ENCODE peak calls at places on chromosomes 7 and 10, in four cellular contexts. T, M, N and W are unnamed samples.

GRCh38 chr7:12706900-12707536 is 19.6 kb downstream of the ARL4A start:
- DNase-seq in T (peak), M (no peak), N (peak), W (no peak)

GRCh38 chr10:28492556-28492955 is 40.4 kb upstream of the WAC start:
- DNase-seq in T (no peak), M (no peak), N (no peak), W (no peak)

GRCh38 chr10:11457336-11457735 is 154.1 kb downstream of the USP6NL start:
- DNase-seq in T (no peak), M (no peak), N (no peak), W (no peak)

GRCh38 chr10:6528198-6528950 is 51.7 kb downstream of the PRKCQ start:
- DNase-seq in T (no peak), M (no peak), N (no peak), W (no peak)

GRCh38 chr10:96998329-96998888 is 166.3 kb downstream of the LCOR start:
- DNase-seq in T (peak), M (no peak), N (peak), W (no peak)

GRCh38 chr7:149496642-149497391 is 792 bp downstream of the ZNF746 start:
- DNase-seq in T (no peak), M (peak), N (peak), W (peak)

GRCh38 chr7:100211342-100211780 is 8.4 kb upstream of the PVRIG start:
- DNase-seq in T (no peak), M (no peak), N (no peak), W (no peak)

GRCh38 chr10:95464280-95464679 is 96.9 kb downstream of the SORBS1 start:
- DNase-seq in T (no peak), M (no peak), N (no peak), W (no peak)

GRCh38 chr10:99854860-99855259 is 72.4 kb downstream of the ABCC2 start:
- DNase-seq in T (peak), M (no peak), N (peak), W (peak)